ENCODE peak calls at places on chromosomes 13 and 19, in seven cellular contexts. One of them, this sample, is unnamed.

GRCh38 chr13:54174001-54174400 is 1145.4 kb downstream of the OLFM4 start:
- DNase-seq in psoas muscle: no peak
- DNase-seq in PC-9: no peak
- DNase-seq in endodermal cell: no peak
- DNase-seq in suprapubic skin: no peak
- DNase-seq in fibroblast of pulmonary artery: no peak
- DNase-seq in ovary: no peak
- DNase-seq in this sample: no peak

GRCh38 chr19:46766569-46767317 is 20.5 kb upstream of the STRN4 start:
- DNase-seq in psoas muscle: no peak
- DNase-seq in PC-9: peak
- DNase-seq in endodermal cell: peak
- DNase-seq in suprapubic skin: no peak
- DNase-seq in fibroblast of pulmonary artery: no peak
- DNase-seq in ovary: no peak
- DNase-seq in this sample: no peak

GRCh38 chr13:36175621-36176020 is 38.7 kb downstream of the SOHLH2 start:
- DNase-seq in psoas muscle: no peak
- DNase-seq in PC-9: no peak
- DNase-seq in endodermal cell: no peak
- DNase-seq in suprapubic skin: no peak
- DNase-seq in fibroblast of pulmonary artery: no peak
- DNase-seq in ovary: no peak
- DNase-seq in this sample: no peak

GRCh38 chr19:461664-462551 is 1.1 kb upstream of the SHC2 start:
- DNase-seq in psoas muscle: no peak
- DNase-seq in PC-9: no peak
- DNase-seq in endodermal cell: peak
- DNase-seq in suprapubic skin: no peak
- DNase-seq in fibroblast of pulmonary artery: no peak
- DNase-seq in ovary: peak
- DNase-seq in this sample: no peak

GRCh38 chr13:34172048-34172447 is 354.1 kb downstream of the RFC3 start:
- DNase-seq in psoas muscle: no peak
- DNase-seq in PC-9: no peak
- DNase-seq in endodermal cell: no peak
- DNase-seq in suprapubic skin: no peak
- DNase-seq in fibroblast of pulmonary artery: no peak
- DNase-seq in ovary: no peak
- DNase-seq in this sample: no peak

GRCh38 chr13:97878421-97879375 is 74.8 kb upstream of the IPO5 start:
- DNase-seq in psoas muscle: no peak
- DNase-seq in PC-9: no peak
- DNase-seq in endodermal cell: no peak
- DNase-seq in suprapubic skin: no peak
- DNase-seq in fibroblast of pulmonary artery: no peak
- DNase-seq in ovary: no peak
- DNase-seq in this sample: peak

GRCh38 chr19:662207-662961 is 630 bp downstream of the RNF126 start:
- DNase-seq in psoas muscle: peak
- DNase-seq in PC-9: peak
- DNase-seq in endodermal cell: peak
- DNase-seq in suprapubic skin: no peak
- DNase-seq in fibroblast of pulmonary artery: peak
- DNase-seq in ovary: no peak
- DNase-seq in this sample: no peak

GRCh38 chr13:98223741-98224140 is 46.7 kb upstream of the RNF113B start:
- DNase-seq in psoas muscle: no peak
- DNase-seq in PC-9: no peak
- DNase-seq in endodermal cell: no peak
- DNase-seq in suprapubic skin: no peak
- DNase-seq in fibroblast of pulmonary artery: no peak
- DNase-seq in ovary: no peak
- DNase-seq in this sample: no peak

DNA sequence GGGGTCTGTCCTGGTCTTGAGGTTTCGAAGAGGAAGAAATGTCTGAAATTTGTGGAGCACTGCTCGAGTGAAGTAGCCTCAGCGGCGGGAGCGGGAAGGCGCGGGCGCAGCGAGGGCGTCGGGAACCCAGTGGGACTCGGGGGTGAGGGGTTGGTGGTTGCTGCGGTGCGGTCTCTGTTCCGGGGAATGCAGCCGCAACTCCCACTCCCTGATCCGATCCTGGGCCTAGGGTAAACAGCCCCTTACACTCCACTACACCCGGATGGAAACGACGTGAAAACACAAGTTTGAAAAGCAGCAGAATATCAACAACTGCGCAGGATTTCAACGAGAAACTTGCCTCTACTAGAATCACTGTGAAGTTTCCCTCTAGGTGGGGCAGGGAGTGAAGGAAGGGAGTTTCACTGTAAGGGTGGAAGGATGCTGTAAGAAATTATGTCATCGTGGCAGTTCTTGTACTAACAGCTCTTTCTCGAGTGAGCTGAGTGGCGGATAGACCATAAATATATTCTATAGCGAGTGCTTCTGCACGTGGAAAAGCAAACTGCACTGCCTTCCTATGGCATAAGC is 2.0 kb upstream of the KLF12 start:
- DNase-seq in psoas muscle: peak
- DNase-seq in PC-9: no peak
- DNase-seq in endodermal cell: no peak
- DNase-seq in suprapubic skin: peak
- DNase-seq in fibroblast of pulmonary artery: peak
- DNase-seq in ovary: peak
- DNase-seq in this sample: peak
- H3K4me3 ChIP-seq in psoas muscle: peak
- H3K4me3 ChIP-seq in PC-9: peak
- H3K4me3 ChIP-seq in endodermal cell: peak
- H3K4me3 ChIP-seq in suprapubic skin: peak
- H3K4me3 ChIP-seq in fibroblast of pulmonary artery: peak
- H3K4me3 ChIP-seq in ovary: peak
- H3K4me3 ChIP-seq in this sample: peak

GRCh38 chr13:79972066-79972569 is 368.8 kb downstream of the SPRY2 start:
- DNase-seq in psoas muscle: no peak
- DNase-seq in PC-9: no peak
- DNase-seq in endodermal cell: no peak
- DNase-seq in suprapubic skin: no peak
- DNase-seq in fibroblast of pulmonary artery: no peak
- DNase-seq in ovary: no peak
- DNase-seq in this sample: no peak

DNA sequence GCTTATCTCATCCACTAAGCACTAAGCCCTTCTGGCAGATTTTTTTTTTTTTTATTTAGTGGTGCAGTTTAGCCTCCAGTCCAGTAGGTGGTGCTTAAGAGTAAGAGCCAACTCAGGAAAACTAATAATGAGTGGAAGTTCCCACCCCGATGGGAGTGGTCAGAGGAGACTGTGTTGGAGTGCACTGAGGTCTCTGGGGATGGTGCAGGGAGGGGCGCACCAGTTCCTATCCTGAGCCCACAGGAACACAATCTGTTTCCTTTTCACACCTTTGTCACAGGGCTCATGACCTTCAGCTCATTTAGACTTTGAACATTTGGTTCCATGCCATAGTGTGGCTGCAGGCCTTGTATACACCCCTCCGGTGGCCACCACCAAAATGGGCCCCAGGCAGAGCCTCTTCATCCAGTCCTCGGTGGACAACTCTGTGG is 367.4 kb downstream of the SPRY2 start:
- DNase-seq in psoas muscle: no peak
- DNase-seq in PC-9: no peak
- DNase-seq in endodermal cell: no peak
- DNase-seq in suprapubic skin: peak
- DNase-seq in fibroblast of pulmonary artery: no peak
- DNase-seq in ovary: no peak
- DNase-seq in this sample: no peak
- TF ChIP-seq CTCF in psoas muscle: peak
- TF ChIP-seq CTCF in PC-9: peak
- TF ChIP-seq CTCF in endodermal cell: peak
- TF ChIP-seq CTCF in suprapubic skin: peak
- TF ChIP-seq CTCF in fibroblast of pulmonary artery: peak
- TF ChIP-seq CTCF in ovary: no peak
- TF ChIP-seq CTCF in this sample: peak

DNA sequence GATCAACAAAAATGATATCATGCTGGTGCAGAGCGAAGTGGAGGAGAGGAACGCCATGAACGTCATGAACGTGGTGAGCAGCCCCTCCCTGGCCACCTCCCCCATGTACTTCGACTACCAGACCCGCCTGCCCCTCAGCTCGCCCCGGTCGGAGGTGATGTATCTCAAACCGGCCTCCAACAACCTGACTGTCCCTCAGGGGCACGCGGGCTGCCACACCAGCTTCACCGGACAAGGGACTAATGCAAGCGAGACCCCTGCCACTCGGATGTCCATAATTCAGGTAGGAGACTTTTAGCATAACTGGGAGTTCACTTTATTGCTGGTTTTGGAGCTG is 3.3 kb downstream of the PCDH17 start:
- DNase-seq in psoas muscle: peak
- DNase-seq in PC-9: no peak
- DNase-seq in endodermal cell: no peak
- DNase-seq in suprapubic skin: peak
- DNase-seq in fibroblast of pulmonary artery: no peak
- DNase-seq in ovary: no peak
- DNase-seq in this sample: no peak
- H3K4me3 ChIP-seq in psoas muscle: peak
- H3K4me3 ChIP-seq in PC-9: no peak
- H3K4me3 ChIP-seq in endodermal cell: peak
- H3K4me3 ChIP-seq in suprapubic skin: peak
- H3K4me3 ChIP-seq in fibroblast of pulmonary artery: no peak
- H3K4me3 ChIP-seq in ovary: no peak
- H3K4me3 ChIP-seq in this sample: peak

DNA sequence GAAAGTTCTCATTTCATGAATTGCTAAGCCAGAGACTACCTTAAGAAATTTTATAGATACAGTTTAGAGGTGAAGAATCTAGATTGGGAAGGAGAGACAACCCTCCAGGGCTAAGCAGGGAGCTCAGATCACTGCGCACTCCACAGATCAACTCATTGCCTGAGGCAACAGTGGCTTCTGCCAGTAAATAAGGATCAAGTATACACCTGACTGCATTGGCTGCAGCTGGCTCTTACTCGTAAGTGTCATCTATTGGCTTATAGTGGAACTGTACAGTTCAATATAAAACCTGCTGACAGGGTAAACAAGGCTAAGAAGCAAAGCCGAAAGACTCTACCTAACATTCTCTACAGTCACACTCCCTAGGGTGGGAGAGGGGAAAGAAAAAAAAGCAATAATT is 18.0 kb upstream of the C1QTNF9B start:
- DNase-seq in psoas muscle: no peak
- DNase-seq in PC-9: peak
- DNase-seq in endodermal cell: no peak
- DNase-seq in suprapubic skin: no peak
- DNase-seq in fibroblast of pulmonary artery: no peak
- DNase-seq in ovary: no peak
- DNase-seq in this sample: no peak
- TF ChIP-seq CTCF in psoas muscle: no peak
- TF ChIP-seq CTCF in PC-9: peak
- TF ChIP-seq CTCF in endodermal cell: no peak
- TF ChIP-seq CTCF in suprapubic skin: no peak
- TF ChIP-seq CTCF in fibroblast of pulmonary artery: no peak
- TF ChIP-seq CTCF in ovary: no peak
- TF ChIP-seq CTCF in this sample: no peak

DNA sequence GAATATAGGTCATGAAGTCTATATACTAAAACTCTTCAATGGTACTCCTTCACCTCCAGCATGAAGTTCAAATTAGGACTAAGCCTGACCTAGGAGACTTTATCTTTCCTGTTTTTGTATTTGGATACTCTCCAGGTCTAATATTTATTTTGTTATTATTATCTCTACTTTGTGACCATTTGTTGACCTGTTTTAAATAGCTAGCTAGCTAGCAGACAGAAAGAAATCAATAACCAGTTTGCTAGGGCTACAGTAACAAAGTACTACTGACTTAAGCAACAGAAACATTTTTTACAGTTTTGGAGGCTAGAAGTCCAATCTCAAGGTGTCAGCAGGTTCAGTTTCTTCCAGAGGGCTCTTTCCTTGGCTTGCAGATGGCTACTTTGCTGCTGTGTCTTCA is 15.1 kb upstream of the DACH1 start:
- DNase-seq in psoas muscle: no peak
- DNase-seq in PC-9: no peak
- DNase-seq in endodermal cell: no peak
- DNase-seq in suprapubic skin: no peak
- DNase-seq in fibroblast of pulmonary artery: no peak
- DNase-seq in ovary: no peak
- DNase-seq in this sample: no peak
- H3K4me3 ChIP-seq in psoas muscle: no peak
- H3K4me3 ChIP-seq in PC-9: no peak
- H3K4me3 ChIP-seq in endodermal cell: no peak
- H3K4me3 ChIP-seq in suprapubic skin: no peak
- H3K4me3 ChIP-seq in fibroblast of pulmonary artery: no peak
- H3K4me3 ChIP-seq in ovary: no peak
- H3K4me3 ChIP-seq in this sample: no peak

GRCh38 chr13:99935772-99936171 is 35.8 kb downstream of the ZIC5 start:
- DNase-seq in psoas muscle: no peak
- DNase-seq in PC-9: no peak
- DNase-seq in endodermal cell: peak
- DNase-seq in suprapubic skin: no peak
- DNase-seq in fibroblast of pulmonary artery: no peak
- DNase-seq in ovary: no peak
- DNase-seq in this sample: no peak
- TF ChIP-seq CTCF in psoas muscle: no peak
- TF ChIP-seq CTCF in PC-9: no peak
- TF ChIP-seq CTCF in endodermal cell: peak
- TF ChIP-seq CTCF in suprapubic skin: no peak
- TF ChIP-seq CTCF in fibroblast of pulmonary artery: no peak
- TF ChIP-seq CTCF in ovary: no peak
- TF ChIP-seq CTCF in this sample: no peak

GRCh38 chr19:41399091-41399490 is 1.5 kb downstream of the BCKDHA start:
- DNase-seq in psoas muscle: no peak
- DNase-seq in PC-9: no peak
- DNase-seq in endodermal cell: no peak
- DNase-seq in suprapubic skin: no peak
- DNase-seq in fibroblast of pulmonary artery: no peak
- DNase-seq in ovary: no peak
- DNase-seq in this sample: no peak
- H3K4me3 ChIP-seq in psoas muscle: peak
- H3K4me3 ChIP-seq in PC-9: peak
- H3K4me3 ChIP-seq in endodermal cell: peak
- H3K4me3 ChIP-seq in suprapubic skin: peak
- H3K4me3 ChIP-seq in fibroblast of pulmonary artery: no peak
- H3K4me3 ChIP-seq in ovary: no peak
- H3K4me3 ChIP-seq in this sample: peak

DNA sequence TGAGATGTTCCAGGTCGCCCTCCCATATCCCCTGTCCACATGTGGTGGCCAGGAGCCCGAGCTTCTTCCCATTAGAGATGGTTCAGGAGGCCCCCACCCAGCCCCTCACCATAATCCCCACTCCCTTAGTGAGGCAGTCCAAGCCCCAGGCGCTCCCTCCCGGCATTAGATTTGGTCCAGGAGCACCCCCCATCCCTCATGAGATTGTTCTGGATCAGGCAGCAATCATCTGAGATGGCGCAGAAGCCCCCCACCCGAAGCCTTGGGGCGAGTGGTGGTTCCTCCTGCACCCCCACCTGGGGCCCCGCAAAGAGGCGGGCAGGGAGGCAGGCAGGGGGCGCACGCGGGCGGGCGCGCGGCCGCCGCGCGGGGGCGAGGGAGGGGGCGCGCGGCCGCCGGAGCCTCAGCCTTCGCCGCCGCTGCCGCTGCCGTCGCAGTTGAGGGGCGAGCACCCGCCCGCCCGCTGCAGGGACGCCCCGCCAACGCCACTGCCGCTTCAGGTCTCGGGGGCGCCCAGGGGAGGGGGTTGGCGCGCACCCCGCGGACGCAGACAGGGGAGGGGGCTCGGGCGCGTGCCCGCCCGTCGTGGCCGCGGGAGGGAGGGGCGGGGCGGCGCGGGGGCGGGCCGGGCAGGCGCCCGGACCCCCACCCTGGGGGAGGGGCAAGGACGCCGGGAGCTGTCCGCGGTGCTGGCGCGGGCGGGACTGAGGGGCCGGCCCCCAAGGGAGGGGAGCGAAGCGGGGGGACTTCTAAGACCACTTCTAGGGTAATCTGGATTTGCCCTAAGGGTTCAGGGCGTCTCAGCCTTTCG is 46.4 kb upstream of the SHKBP1 start:
- DNase-seq in psoas muscle: no peak
- DNase-seq in PC-9: no peak
- DNase-seq in endodermal cell: peak
- DNase-seq in suprapubic skin: no peak
- DNase-seq in fibroblast of pulmonary artery: no peak
- DNase-seq in ovary: peak
- DNase-seq in this sample: no peak
- TF ChIP-seq CTCF in psoas muscle: peak
- TF ChIP-seq CTCF in PC-9: no peak
- TF ChIP-seq CTCF in endodermal cell: peak
- TF ChIP-seq CTCF in suprapubic skin: no peak
- TF ChIP-seq CTCF in fibroblast of pulmonary artery: no peak
- TF ChIP-seq CTCF in ovary: no peak
- TF ChIP-seq CTCF in this sample: peak